ENCODE peak calls at places on chromosomes 4 and X, in five cellular contexts. T is GM20000, V is aorta, D is bronchial epithelial cell, Z is AG10803. B is an unnamed sample.

GRCh38 chr4:55503164-55503563 is 43.5 kb downstream of the CLOCK start:
- DNase-seq in T (no peak), V (no peak), D (peak), Z (peak), B (peak)

GRCh38 chr4:153146031-153146430 is 58.2 kb upstream of the TRIM2 start:
- DNase-seq in T (no peak), V (no peak), D (peak), Z (no peak), B (no peak)

GRCh38 chr4:6616087-6616995 is 24.1 kb upstream of the MRFAP1 start:
- DNase-seq in T (no peak), V (peak), D (no peak), Z (no peak), B (no peak)

GRCh38 chr4:6740347-6740746 is 24.4 kb downstream of the BLOC1S4 start:
- DNase-seq in T (no peak), V (no peak), D (no peak), Z (no peak), B (no peak)

GRCh38 chr4:85825937-85826678 is 351.2 kb downstream of the ARHGAP24 start:
- DNase-seq in T (no peak), V (peak), D (no peak), Z (peak), B (peak)

GRCh38 chr4:153634737-153635353 is 49.2 kb upstream of the TLR2 start:
- DNase-seq in T (no peak), V (no peak), D (peak), Z (peak), B (peak)

GRCh38 chrX:2696698-2697215 is 5.7 kb downstream of the CD99 start:
- DNase-seq in T (peak), V (no peak), D (peak), Z (peak), B (peak)

GRCh38 chr4:168076989-168077725 is 15.2 kb upstream of the ANXA10 start:
- DNase-seq in T (peak), V (peak), D (peak), Z (peak), B (peak)

GRCh38 chr4:73692701-73693100 is 47.7 kb upstream of the CXCL8 start:
- DNase-seq in T (no peak), V (no peak), D (no peak), Z (no peak), B (peak)

GRCh38 chr4:47486306-47486705 is 1.2 kb downstream of the ATP10D start:
- DNase-seq in T (no peak), V (no peak), D (no peak), Z (no peak), B (no peak)

GRCh38 chrX:138914751-138915150 is 203.2 kb upstream of the FGF13 start:
- DNase-seq in T (no peak), V (no peak), D (no peak), Z (peak), B (no peak)

GRCh38 chrX:31423575-31424284 is 351.9 kb upstream of the FTHL17 start:
- DNase-seq in T (no peak), V (no peak), D (peak), Z (peak), B (peak)

GRCh38 chrX:12400218-12400617 is 261.9 kb downstream of the FRMPD4 start:
- DNase-seq in T (no peak), V (no peak), D (no peak), Z (no peak), B (no peak)

B was measured in PC-3.